ENCODE peak calls at places on chromosome X, in five cellular contexts. K is A549, Y is HL-60, A is omental fat pad, J is cardiac fibroblast. Z is an unnamed sample.

GRCh38 chrX:130680164-130681035 is 222.6 kb downstream of the ENOX2 start:
- DNase-seq in K (no peak), Y (no peak), A (no peak), J (peak), Z (no peak)

GRCh38 chrX:68710870-68711576 is 63.6 kb downstream of the STARD8 start:
- DNase-seq in K (peak), Y (no peak), A (no peak), J (peak), Z (peak)

GRCh38 chrX:38275615-38276014 is 51.7 kb downstream of the RPGR start:
- DNase-seq in K (peak), Y (peak), A (no peak), J (peak), Z (no peak)

GRCh38 chrX:17553451-17553850 is 178.5 kb downstream of the NHS start:
- DNase-seq in K (peak), Y (no peak), A (no peak), J (peak), Z (no peak)

GRCh38 chrX:134999469-134999868 is 8.7 kb downstream of the SMIM10 start:
- DNase-seq in K (peak), Y (peak), A (no peak), J (peak), Z (no peak)

GRCh38 chrX:48496660-48497059 is 12.1 kb upstream of the PORCN start:
- DNase-seq in K (no peak), Y (no peak), A (no peak), J (no peak), Z (no peak)

GRCh38 chrX:15425024-15425423 is 40.8 kb upstream of the VEGFD start:
- DNase-seq in K (no peak), Y (no peak), A (no peak), J (no peak), Z (no peak)

GRCh38 chrX:149720021-149720689 is 8.3 kb downstream of the MAGEA11 start:
- DNase-seq in K (no peak), Y (no peak), A (no peak), J (no peak), Z (no peak)

GRCh38 chrX:47621851-47622250 is 2.2 kb upstream of the SYN1 start:
- DNase-seq in K (no peak), Y (no peak), A (no peak), J (no peak), Z (no peak)

GRCh38 chrX:149495573-149496071 is 9.5 kb downstream of the IDS start:
- DNase-seq in K (peak), Y (no peak), A (no peak), J (peak), Z (no peak)

GRCh38 chrX:34126011-34126410 is 6.1 kb downstream of the FAM47A start:
- DNase-seq in K (no peak), Y (no peak), A (no peak), J (no peak), Z (no peak)

GRCh38 chrX:65596270-65596669 is 61.7 kb upstream of the LAS1L start:
- DNase-seq in K (no peak), Y (no peak), A (no peak), J (peak), Z (peak)

GRCh38 chrX:69556094-69557011 is 52.2 kb downstream of the NALF2 start:
- DNase-seq in K (peak), Y (no peak), A (no peak), J (peak), Z (no peak)

GRCh38 chrX:139758250-139758649 is 50.3 kb upstream of the MCF2 start:
- DNase-seq in K (no peak), Y (no peak), A (no peak), J (no peak), Z (no peak)

GRCh38 chrX:141701081-141701480 is 2.5 kb upstream of the SPANXD start:
- DNase-seq in K (no peak), Y (no peak), A (no peak), J (peak), Z (no peak)

GRCh38 chrX:10756365-10756915 is 136.1 kb upstream of the MID1 start:
- DNase-seq in K (peak), Y (no peak), A (no peak), J (peak), Z (no peak)

GRCh38 chrX:139204903-139205667 is 325.5 kb upstream of the F9 start:
- DNase-seq in K (peak), Y (no peak), A (no peak), J (no peak), Z (peak)

GRCh38 chrX:48919360-48919821 is 567 bp upstream of the PIM2 start:
- DNase-seq in K (no peak), Y (no peak), A (no peak), J (no peak), Z (peak)

GRCh38 chrX:23749129-23749528 is 6.1 kb upstream of the ACOT9 start:
- DNase-seq in K (no peak), Y (no peak), A (no peak), J (no peak), Z (no peak)

GRCh38 chrX:152892999-152893605 is 4.8 kb upstream of the ZNF185 start:
- DNase-seq in K (no peak), Y (no peak), A (no peak), J (no peak), Z (no peak)

DNA sequence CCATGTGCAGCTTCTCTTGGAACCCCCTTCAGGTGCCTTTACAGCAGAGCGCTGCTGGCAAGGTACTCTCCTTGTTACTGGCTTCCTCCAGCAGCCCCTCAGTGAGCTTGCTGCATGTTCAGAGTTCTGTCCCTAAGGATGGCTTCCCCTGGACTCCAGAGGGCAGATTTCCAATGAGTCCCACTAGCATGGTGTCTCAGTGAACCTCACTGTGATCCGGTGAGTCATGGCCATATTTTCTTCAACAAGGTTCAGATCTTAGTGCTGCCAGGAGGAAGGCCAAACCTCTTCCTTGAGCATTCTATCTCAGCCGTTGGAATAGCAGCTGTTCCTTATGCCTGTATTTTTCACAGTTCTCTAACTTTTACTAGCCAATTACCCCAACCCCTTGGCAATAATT is 98.8 kb downstream of the CASK start:
- DNase-seq in K (peak), Y (no peak), A (no peak), J (peak), Z (no peak)
- TF ChIP-seq CTCF in K (no peak), Y (no peak), A (no peak), J (no peak), Z (no peak)

GRCh38 chrX:85611926-85612325 is 232.5 kb upstream of the POF1B start:
- DNase-seq in K (peak), Y (no peak), A (no peak), J (peak), Z (no peak)
- TF ChIP-seq CTCF in K (peak), Y (no peak), A (no peak), J (peak), Z (no peak)

GRCh38 chrX:147832707-147833348 is 78.9 kb upstream of the FMR1 start:
- DNase-seq in K (no peak), Y (no peak), A (no peak), J (no peak), Z (no peak)

GRCh38 chrX:147838465-147839131 is 73.1 kb upstream of the FMR1 start:
- DNase-seq in K (peak), Y (no peak), A (no peak), J (no peak), Z (no peak)
- TF ChIP-seq CTCF in K (peak), Y (no peak), A (no peak), J (peak), Z (peak)

GRCh38 chrX:51459125-51459524 is 37.3 kb downstream of the NUDT11 start:
- DNase-seq in K (peak), Y (no peak), A (no peak), J (peak), Z (peak)
- TF ChIP-seq CTCF in K (peak), Y (peak), A (no peak), J (peak), Z (peak)

DNA sequence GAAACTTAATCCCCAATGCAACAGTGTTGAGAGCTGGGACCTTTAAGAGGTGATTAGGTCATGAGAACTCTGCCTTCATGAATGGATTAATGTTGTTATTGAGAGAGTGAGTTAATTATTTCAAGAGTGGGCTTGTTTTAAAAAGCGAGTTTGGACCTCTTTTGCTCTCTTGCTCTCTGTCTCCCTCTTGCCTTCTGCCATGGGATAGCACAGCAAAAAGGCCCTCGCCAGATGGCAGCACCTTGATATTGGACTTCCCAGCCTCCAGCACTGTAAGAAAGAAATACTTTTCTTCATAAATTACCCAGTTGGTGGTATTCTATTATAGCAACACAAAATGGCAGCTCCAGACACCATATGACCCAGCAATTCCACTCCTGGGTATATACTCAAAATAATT is 7.0 kb upstream of the ATP6AP2 start:
- DNase-seq in K (peak), Y (no peak), A (no peak), J (peak), Z (peak)
- TF ChIP-seq CTCF in K (peak), Y (no peak), A (no peak), J (peak), Z (peak)

DNA sequence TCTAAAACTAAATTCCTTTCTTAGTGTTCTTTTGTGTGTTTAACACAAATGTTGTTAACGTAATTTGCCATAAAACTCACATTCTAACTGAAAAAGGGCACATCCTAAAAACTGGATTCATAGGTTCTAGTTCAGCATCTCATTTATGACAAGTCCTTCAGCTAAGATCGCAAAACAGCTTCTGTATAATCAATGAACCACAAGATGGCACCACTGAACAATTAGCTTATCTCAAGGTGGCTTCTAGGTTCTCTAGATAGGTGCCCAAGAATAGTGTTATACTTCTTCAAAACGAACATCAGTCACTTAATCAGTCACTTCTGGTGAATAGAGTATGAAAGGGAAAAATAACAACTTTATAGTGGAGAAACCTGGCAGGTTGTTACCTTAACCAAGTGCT is 54.3 kb downstream of the NRK start:
- DNase-seq in K (peak), Y (no peak), A (no peak), J (peak), Z (no peak)
- TF ChIP-seq CTCF in K (peak), Y (no peak), A (no peak), J (no peak), Z (no peak)

DNA sequence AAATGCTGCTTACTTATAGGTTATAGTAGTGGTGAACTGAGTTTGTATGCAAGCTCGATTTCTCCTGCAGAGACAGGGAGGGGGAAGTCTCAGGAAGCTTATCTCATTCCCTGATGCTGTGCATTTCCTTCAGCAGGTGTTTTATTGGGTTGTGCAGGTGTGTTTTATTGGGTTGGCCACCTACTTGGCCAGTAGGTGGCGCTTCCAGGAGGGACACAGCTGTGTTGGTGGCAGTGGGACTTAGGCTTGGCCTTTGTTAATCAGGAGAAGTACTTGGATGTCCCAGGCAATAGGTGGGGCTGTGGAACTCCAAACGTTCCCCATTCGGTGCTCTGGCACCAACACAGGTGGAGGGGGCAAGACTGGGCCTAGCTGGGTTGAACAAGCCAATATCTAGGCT is 196.0 kb upstream of the DCAF8L1 start:
- DNase-seq in K (peak), Y (no peak), A (no peak), J (no peak), Z (no peak)
- TF ChIP-seq CTCF in K (no peak), Y (no peak), A (no peak), J (peak), Z (no peak)

GRCh38 chrX:41043950-41044349 is 41.3 kb upstream of the USP9X start:
- DNase-seq in K (no peak), Y (no peak), A (no peak), J (peak), Z (no peak)
- TF ChIP-seq CTCF in K (no peak), Y (no peak), A (no peak), J (no peak), Z (no peak)

DNA sequence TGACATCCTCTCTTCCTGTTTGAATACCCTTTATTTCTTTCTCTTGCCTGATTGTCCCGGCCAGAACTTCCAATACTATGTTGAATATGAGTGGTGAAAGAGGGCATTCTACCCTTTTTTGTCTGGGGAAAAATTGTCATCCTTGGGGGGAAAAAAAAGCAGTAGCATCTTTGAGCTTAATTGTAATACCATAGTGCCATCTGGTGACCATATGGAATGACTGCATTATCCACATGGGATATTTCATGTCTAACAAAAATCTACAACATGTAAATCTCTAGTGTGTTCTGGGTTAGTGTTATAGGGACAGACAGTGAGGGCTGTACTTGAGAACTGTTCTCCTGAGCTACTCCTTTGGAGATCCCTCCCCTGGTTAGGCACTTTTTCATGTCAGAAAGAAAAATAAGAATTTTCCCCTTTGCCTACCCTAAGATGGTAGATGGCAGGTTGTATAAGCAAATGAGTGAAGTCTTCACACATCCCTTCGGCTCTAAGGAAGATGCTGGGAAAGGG is 26.0 kb downstream of the CAPN6 start:
- DNase-seq in K (peak), Y (no peak), A (no peak), J (peak), Z (no peak)
- TF ChIP-seq CTCF in K (peak), Y (peak), A (no peak), J (peak), Z (no peak)

DNA sequence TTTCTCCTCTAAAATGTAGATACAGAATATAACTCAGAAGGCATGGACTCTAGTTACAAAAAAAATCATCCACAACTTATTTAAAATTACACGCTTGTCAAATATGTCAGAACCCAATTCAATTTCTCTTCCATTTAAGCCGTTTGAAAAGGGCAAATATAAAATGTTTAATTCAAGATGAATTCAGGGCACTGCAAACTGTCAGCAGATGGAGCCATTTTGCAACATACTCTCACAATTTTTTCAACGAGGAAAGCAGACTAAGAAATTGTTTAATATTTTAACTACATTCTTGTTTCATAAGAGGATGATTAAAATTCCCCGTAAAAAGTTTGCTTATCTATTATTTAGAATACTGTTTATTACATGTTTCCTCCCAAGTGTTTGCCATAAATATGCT is 321.3 kb upstream of the CPXCR1 start:
- DNase-seq in K (peak), Y (no peak), A (no peak), J (peak), Z (no peak)
- TF ChIP-seq CTCF in K (peak), Y (no peak), A (no peak), J (no peak), Z (no peak)